ENCODE peak calls at places on chromosomes 16 and 17, in nine cellular contexts. Q is progenitor cell of endocrine pancreas, P is H54, L is suprapubic skin, X is substantia nigra, C is BE2C, F is HCEC 1CT, R is T-cell, E is SK-N-MC. U is an unnamed sample.

GRCh38 chr16:22003195-22003594 is 2.3 kb upstream of the PDZD9 start:
- DNase-seq in Q (no peak), P (no peak), L (no peak), X (no peak), C (no peak), F (no peak), R (no peak), E (no peak), U (no peak)

GRCh38 chr17:74680941-74681340 is 31.8 kb downstream of the CD300LF start:
- DNase-seq in Q (no peak), P (no peak), L (no peak), X (no peak), C (no peak), F (no peak), R (no peak), E (no peak), U (no peak)

GRCh38 chr17:3712811-3713463 is 10.8 kb upstream of the HASPIN start:
- DNase-seq in Q (no peak), P (no peak), L (no peak), X (no peak), C (no peak), F (no peak), R (no peak), E (no peak), U (no peak)

GRCh38 chr17:72359811-72360210 is 239.0 kb downstream of the SOX9 start:
- DNase-seq in Q (no peak), P (no peak), L (no peak), X (no peak), C (no peak), F (no peak), R (no peak), E (no peak), U (no peak)

GRCh38 chr16:20265019-20265418 is 62.3 kb downstream of the GP2 start:
- DNase-seq in Q (no peak), P (no peak), L (no peak), X (no peak), C (no peak), F (no peak), R (no peak), E (no peak), U (no peak)

GRCh38 chr17:17303010-17303846 is at the start of gene NT5M:
- DNase-seq in Q (peak), P (peak), L (peak), X (peak), C (peak), F (peak), R (peak), E (no peak), U (peak)

GRCh38 chr17:6701719-6702118 is 11.4 kb downstream of the SLC13A5 start:
- DNase-seq in Q (peak), P (peak), L (peak), X (no peak), C (peak), F (no peak), R (peak), E (no peak), U (no peak)

GRCh38 chr16:11503566-11503965 is 83.2 kb downstream of the LITAF start:
- DNase-seq in Q (no peak), P (no peak), L (no peak), X (peak), C (no peak), F (no peak), R (no peak), E (no peak), U (no peak)

GRCh38 chr16:54816471-54816870 is 114.2 kb upstream of the IRX5 start:
- DNase-seq in Q (no peak), P (no peak), L (no peak), X (no peak), C (no peak), F (no peak), R (no peak), E (no peak), U (no peak)

GRCh38 chr17:72373910-72374741 is 253.3 kb downstream of the SOX9 start:
- DNase-seq in Q (no peak), P (no peak), L (no peak), X (peak), C (peak), F (peak), R (no peak), E (no peak), U (peak)

GRCh38 chr16:84158455-84158854 is 13.3 kb downstream of the DNAAF1 start:
- DNase-seq in Q (no peak), P (no peak), L (no peak), X (no peak), C (no peak), F (no peak), R (no peak), E (no peak), U (no peak)

GRCh38 chr17:27657620-27658019 is 26.6 kb downstream of the LGALS9 start:
- DNase-seq in Q (no peak), P (no peak), L (no peak), X (no peak), C (no peak), F (no peak), R (no peak), E (no peak), U (no peak)

GRCh38 chr17:65228734-65229390 is 91.7 kb downstream of the RGS9 start:
- DNase-seq in Q (no peak), P (no peak), L (no peak), X (no peak), C (peak), F (no peak), R (peak), E (peak), U (no peak)

GRCh38 chr16:132120-132519 is 6.4 kb downstream of the NPRL3 start:
- DNase-seq in Q (no peak), P (no peak), L (no peak), X (no peak), C (no peak), F (no peak), R (no peak), E (no peak), U (no peak)

GRCh38 chr17:4919511-4920047 is 12.5 kb upstream of the GP1BA start:
- DNase-seq in Q (no peak), P (no peak), L (no peak), X (no peak), C (no peak), F (no peak), R (no peak), E (no peak), U (no peak)

GRCh38 chr16:68009157-68009735 is 6.5 kb downstream of the DPEP2NB start:
- DNase-seq in Q (no peak), P (no peak), L (no peak), X (no peak), C (no peak), F (no peak), R (no peak), E (no peak), U (no peak)

GRCh38 chr16:89042711-89043551 is 50.7 kb upstream of the ACSF3 start:
- DNase-seq in Q (no peak), P (no peak), L (no peak), X (no peak), C (peak), F (no peak), R (no peak), E (no peak), U (no peak)

GRCh38 chr16:29318037-29318436 is 88.5 kb downstream of the NPIPB11 start:
- DNase-seq in Q (no peak), P (no peak), L (no peak), X (no peak), C (no peak), F (no peak), R (no peak), E (no peak), U (no peak)

GRCh38 chr16:10879681-10880589 is 2.9 kb downstream of the CIITA start:
- DNase-seq in Q (no peak), P (no peak), L (no peak), X (no peak), C (no peak), F (no peak), R (no peak), E (no peak), U (no peak)

GRCh38 chr17:78736526-78737079 is 45.5 kb downstream of the CYTH1 start:
- DNase-seq in Q (no peak), P (no peak), L (peak), X (peak), C (peak), F (no peak), R (peak), E (no peak), U (no peak)

GRCh38 chr17:70774339-70775110 is 605.2 kb downstream of the KCNJ2 start:
- DNase-seq in Q (no peak), P (no peak), L (no peak), X (no peak), C (no peak), F (no peak), R (no peak), E (no peak), U (no peak)

GRCh38 chr16:3444032-3444388 is 530 bp downstream of the NAA60 start:
- DNase-seq in Q (no peak), P (no peak), L (no peak), X (no peak), C (peak), F (peak), R (peak), E (no peak), U (peak)

GRCh38 chr17:15261063-15261817 is 3.9 kb downstream of the PMP22 start:
- DNase-seq in Q (peak), P (peak), L (no peak), X (peak), C (peak), F (peak), R (no peak), E (no peak), U (no peak)

GRCh38 chr17:39122982-39123381 is 28.5 kb downstream of the PLXDC1 start:
- DNase-seq in Q (no peak), P (no peak), L (no peak), X (no peak), C (no peak), F (no peak), R (no peak), E (no peak), U (no peak)

GRCh38 chr17:82804442-82805191 is 35.2 kb downstream of the ZNF750 start:
- DNase-seq in Q (no peak), P (no peak), L (no peak), X (peak), C (no peak), F (no peak), R (no peak), E (no peak), U (no peak)

GRCh38 chr17:35238817-35239216 is 4.1 kb upstream of the SLFN5 start:
- DNase-seq in Q (no peak), P (peak), L (no peak), X (no peak), C (no peak), F (peak), R (no peak), E (no peak), U (no peak)

GRCh38 chr16:57262841-57263584 is 18.0 kb downstream of the ARL2BP start:
- DNase-seq in Q (no peak), P (no peak), L (peak), X (no peak), C (no peak), F (no peak), R (no peak), E (no peak), U (no peak)

GRCh38 chr16:22678311-22678710 is 135.7 kb upstream of the HS3ST2 start:
- DNase-seq in Q (no peak), P (no peak), L (no peak), X (no peak), C (no peak), F (peak), R (no peak), E (no peak), U (no peak)

GRCh38 chr17:6054372-6054771 is 15.8 kb upstream of the WSCD1 start:
- DNase-seq in Q (no peak), P (no peak), L (no peak), X (no peak), C (no peak), F (no peak), R (no peak), E (no peak), U (no peak)

GRCh38 chr16:30054959-30055553 is 10.5 kb upstream of the ALDOA start:
- DNase-seq in Q (no peak), P (no peak), L (no peak), X (no peak), C (peak), F (no peak), R (no peak), E (no peak), U (no peak)

GRCh38 chr17:601462-602303 is 113.0 kb downstream of the VPS53 start:
- DNase-seq in Q (no peak), P (no peak), L (no peak), X (peak), C (peak), F (no peak), R (no peak), E (no peak), U (peak)

GRCh38 chr17:16440814-16441629 is 25.7 kb downstream of the TRPV2 start:
- DNase-seq in Q (no peak), P (no peak), L (no peak), X (no peak), C (no peak), F (no peak), R (no peak), E (no peak), U (no peak)

GRCh38 chr17:58985265-58985810 is 121.3 kb downstream of the TRIM37 start:
- DNase-seq in Q (no peak), P (no peak), L (no peak), X (no peak), C (no peak), F (no peak), R (no peak), E (no peak), U (no peak)

GRCh38 chr17:79626156-79626890 is 15.5 kb upstream of the RBFOX3 start:
- DNase-seq in Q (no peak), P (no peak), L (peak), X (no peak), C (peak), F (no peak), R (no peak), E (no peak), U (no peak)

GRCh38 chr17:41559548-41559947 is 12.3 kb downstream of the KRT9 start:
- DNase-seq in Q (no peak), P (no peak), L (no peak), X (no peak), C (no peak), F (peak), R (no peak), E (no peak), U (no peak)

GRCh38 chr16:85151079-85151602 is 38.9 kb upstream of the CIBAR2 start:
- DNase-seq in Q (no peak), P (no peak), L (no peak), X (no peak), C (no peak), F (no peak), R (no peak), E (no peak), U (no peak)

GRCh38 chr17:21500064-21500463 is 123.9 kb downstream of the KCNJ12 start:
- DNase-seq in Q (no peak), P (no peak), L (no peak), X (no peak), C (no peak), F (no peak), R (no peak), E (no peak), U (no peak)